ENCODE peak calls at places on chromosomes 6 and 20, in four cellular contexts. E is GM20000, Z is fibroblast of pulmonary artery, X is endothelial cell. F is an unnamed sample.

GRCh38 chr20:55097621-55098020 is 622.2 kb downstream of the DOK5 start:
- DNase-seq in E (no peak), Z (no peak), X (no peak), F (no peak)

GRCh38 chr20:5147193-5147592 is 20.4 kb downstream of the CDS2 start:
- DNase-seq in E (no peak), Z (no peak), X (no peak), F (no peak)

GRCh38 chr20:44064501-44065400 is 122.2 kb downstream of the JPH2 start:
- DNase-seq in E (no peak), Z (no peak), X (no peak), F (no peak)

GRCh38 chr6:35202066-35202546 is 11.7 kb upstream of the SCUBE3 start:
- DNase-seq in E (no peak), Z (no peak), X (no peak), F (no peak)

GRCh38 chr6:166675736-166676135 is 48.7 kb upstream of the RPS6KA2 start:
- DNase-seq in E (no peak), Z (no peak), X (no peak), F (no peak)

GRCh38 chr20:4989570-4989969 is 11.7 kb downstream of the SLC23A2 start:
- DNase-seq in E (no peak), Z (no peak), X (no peak), F (peak)

GRCh38 chr20:51732454-51732791 is 35.8 kb downstream of the ATP9A start:
- DNase-seq in E (no peak), Z (peak), X (no peak), F (peak)

GRCh38 chr6:148309301-148309700 is 33.3 kb upstream of the SASH1 start:
- DNase-seq in E (no peak), Z (no peak), X (no peak), F (no peak)

GRCh38 chr6:38117281-38117680 is 297.8 kb downstream of the ZFAND3 start:
- DNase-seq in E (no peak), Z (peak), X (no peak), F (no peak)

GRCh38 chr6:91490672-91491071 is 903.8 kb upstream of the MAP3K7 start:
- DNase-seq in E (no peak), Z (no peak), X (no peak), F (no peak)

DNA sequence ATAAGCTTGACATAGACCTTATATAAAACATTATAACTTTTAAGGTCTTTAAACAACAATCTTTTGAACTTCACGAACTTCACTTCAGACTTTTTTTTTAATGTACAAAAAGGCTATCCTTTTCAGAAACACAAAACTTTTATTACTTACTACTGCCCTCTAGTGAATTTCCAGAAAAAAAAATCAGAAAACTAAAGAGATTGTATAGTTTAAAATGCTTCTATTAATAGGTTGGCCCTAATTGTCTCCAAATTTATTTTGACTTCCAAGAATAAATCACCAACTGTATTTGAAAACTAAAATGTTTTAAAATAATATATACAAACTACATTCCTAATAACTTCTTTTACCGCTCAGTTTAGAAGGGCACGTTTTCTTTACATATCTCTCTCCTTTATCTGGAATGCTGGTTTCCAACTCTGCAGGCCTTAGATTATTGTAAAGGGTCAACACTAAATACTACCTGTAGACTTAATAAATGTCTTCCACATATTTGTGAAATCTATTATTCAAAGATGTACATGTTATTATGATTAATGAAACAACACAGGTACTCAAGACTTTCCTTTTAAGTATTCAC is 66.8 kb downstream of the LMBRD1 start:
- DNase-seq in E (no peak), Z (peak), X (no peak), F (no peak)
- TF ChIP-seq CTCF in E (no peak), Z (peak), X (peak), F (peak)

GRCh38 chr6:31765559-31765909 is 3.1 kb downstream of the SAPCD1 start:
- DNase-seq in E (no peak), Z (no peak), X (no peak), F (no peak)

GRCh38 chr6:31769684-31770371 is 7.3 kb downstream of the VWA7 start:
- DNase-seq in E (peak), Z (peak), X (peak), F (peak)

GRCh38 chr6:31765910-31766794 is 3.7 kb downstream of the SAPCD1 start:
- DNase-seq in E (no peak), Z (no peak), X (no peak), F (no peak)

GRCh38 chr6:31768717-31769257 is 6.3 kb downstream of the SAPCD1 start:
- DNase-seq in E (no peak), Z (no peak), X (no peak), F (no peak)

DNA sequence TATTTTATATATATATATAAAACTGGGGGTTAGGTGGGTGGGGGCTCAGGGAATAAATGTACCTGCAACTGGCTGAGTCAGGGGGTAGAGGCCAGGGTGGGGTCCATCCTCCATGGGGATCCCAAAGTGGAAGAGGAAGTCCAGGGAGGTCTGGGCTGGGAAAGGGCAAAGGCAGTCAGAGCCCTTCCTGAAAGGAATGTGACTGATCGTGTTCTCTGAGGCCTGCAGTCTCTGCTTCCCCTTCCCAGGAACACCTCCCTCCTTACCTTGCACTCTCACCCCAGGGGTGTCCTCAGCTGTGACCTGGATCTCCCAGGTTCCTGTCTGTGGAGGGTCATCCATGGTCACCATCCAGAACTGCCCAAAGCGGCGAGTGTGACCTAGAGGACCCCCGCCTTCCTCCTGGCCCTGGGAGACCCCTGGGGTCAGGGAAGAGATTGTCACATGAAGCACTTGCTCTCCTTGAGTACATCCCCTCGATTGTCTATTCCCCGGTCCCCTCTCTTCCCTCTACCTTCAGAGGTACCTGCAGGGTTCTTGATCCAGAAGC is 4.7 kb downstream of the SAPCD1 start:
- DNase-seq in E (no peak), Z (no peak), X (no peak), F (no peak)
- TF ChIP-seq CTCF in E (no peak), Z (no peak), X (no peak), F (no peak)

GRCh38 chr6:42162384-42162783 is 10.8 kb upstream of the GUCA1A start:
- DNase-seq in E (no peak), Z (no peak), X (no peak), F (no peak)
- TF ChIP-seq CTCF in E (no peak), Z (no peak), X (no peak), F (no peak)

GRCh38 chr20:62436692-62437091 is 9.4 kb upstream of the RBBP8NL start:
- DNase-seq in E (no peak), Z (no peak), X (no peak), F (no peak)
- TF ChIP-seq CTCF in E (no peak), Z (no peak), X (no peak), F (no peak)

DNA sequence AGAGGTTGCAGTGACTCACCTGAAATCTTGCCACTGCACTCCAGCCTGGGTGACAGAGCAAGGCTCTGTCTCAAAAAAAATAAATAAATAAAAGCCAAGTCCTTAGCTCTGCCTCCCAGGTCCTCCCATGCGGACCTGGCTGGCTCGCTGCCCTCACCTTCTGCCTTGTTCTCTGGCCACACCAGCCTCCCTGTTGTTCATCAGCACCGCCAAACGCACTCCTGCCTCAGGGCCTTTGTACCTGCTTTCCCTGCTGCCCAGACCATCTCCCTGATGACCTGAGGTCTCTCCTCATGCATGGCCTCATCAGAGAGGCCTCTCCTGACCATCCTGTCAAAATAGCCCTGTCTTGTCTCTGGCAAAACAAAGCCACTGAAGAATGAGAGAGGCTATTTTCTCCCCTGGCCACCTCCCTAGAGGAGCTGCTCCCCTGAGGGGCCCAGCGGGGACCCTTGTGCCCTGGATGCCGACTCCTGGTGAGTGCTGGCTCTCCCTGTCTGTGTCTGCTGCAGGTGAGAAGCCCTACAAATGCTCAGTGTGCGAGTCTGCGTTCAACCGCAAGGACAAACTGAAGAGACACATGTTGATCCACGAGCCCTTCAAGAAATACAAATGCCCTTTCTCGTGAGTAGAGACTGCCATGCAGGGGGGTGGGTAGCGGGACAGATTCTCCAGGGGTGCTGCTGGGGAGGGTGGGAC is 22.6 kb upstream of the CHMP4B start:
- DNase-seq in E (no peak), Z (no peak), X (no peak), F (no peak)
- TF ChIP-seq CTCF in E (no peak), Z (no peak), X (no peak), F (no peak)

GRCh38 chr6:24524801-24525200 is 30.0 kb downstream of the ALDH5A1 start:
- DNase-seq in E (peak), Z (peak), X (peak), F (peak)
- TF ChIP-seq CTCF in E (peak), Z (peak), X (peak), F (peak)

GRCh38 chr6:53529324-53530036 is 15.4 kb downstream of the GCLC start:
- DNase-seq in E (no peak), Z (no peak), X (no peak), F (no peak)

GRCh38 chr6:53530346-53530745 is 14.6 kb downstream of the GCLC start:
- DNase-seq in E (no peak), Z (peak), X (no peak), F (no peak)

GRCh38 chr6:53530780-53531386 is 14.0 kb downstream of the GCLC start:
- DNase-seq in E (no peak), Z (no peak), X (no peak), F (no peak)

GRCh38 chr6:53532942-53533341 is 12.0 kb downstream of the GCLC start:
- DNase-seq in E (no peak), Z (no peak), X (no peak), F (no peak)

GRCh38 chr6:53532061-53532797 is 12.7 kb downstream of the GCLC start:
- DNase-seq in E (no peak), Z (no peak), X (no peak), F (no peak)
- TF ChIP-seq CTCF in E (no peak), Z (no peak), X (no peak), F (no peak)

DNA sequence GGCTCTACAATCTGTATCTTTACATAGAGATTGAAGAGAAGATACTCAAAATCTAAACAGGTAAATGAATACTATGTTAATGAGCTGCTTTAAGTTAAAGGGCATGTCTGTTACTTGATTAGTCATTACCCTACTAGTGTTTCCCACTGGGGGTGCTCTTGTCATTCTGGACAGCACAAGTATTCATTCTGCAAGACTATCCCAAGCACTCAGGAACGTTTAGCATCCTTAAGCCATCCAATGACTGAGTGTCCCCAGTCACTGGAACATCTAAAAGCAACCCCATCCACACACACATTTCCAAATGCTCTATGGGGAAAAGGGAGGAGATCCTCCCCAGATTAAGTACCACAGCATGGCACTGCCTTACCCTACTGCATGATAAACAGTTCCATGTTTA is 25.7 kb downstream of the EZR start:
- DNase-seq in E (peak), Z (peak), X (no peak), F (peak)
- TF ChIP-seq CTCF in E (peak), Z (peak), X (peak), F (peak)

DNA sequence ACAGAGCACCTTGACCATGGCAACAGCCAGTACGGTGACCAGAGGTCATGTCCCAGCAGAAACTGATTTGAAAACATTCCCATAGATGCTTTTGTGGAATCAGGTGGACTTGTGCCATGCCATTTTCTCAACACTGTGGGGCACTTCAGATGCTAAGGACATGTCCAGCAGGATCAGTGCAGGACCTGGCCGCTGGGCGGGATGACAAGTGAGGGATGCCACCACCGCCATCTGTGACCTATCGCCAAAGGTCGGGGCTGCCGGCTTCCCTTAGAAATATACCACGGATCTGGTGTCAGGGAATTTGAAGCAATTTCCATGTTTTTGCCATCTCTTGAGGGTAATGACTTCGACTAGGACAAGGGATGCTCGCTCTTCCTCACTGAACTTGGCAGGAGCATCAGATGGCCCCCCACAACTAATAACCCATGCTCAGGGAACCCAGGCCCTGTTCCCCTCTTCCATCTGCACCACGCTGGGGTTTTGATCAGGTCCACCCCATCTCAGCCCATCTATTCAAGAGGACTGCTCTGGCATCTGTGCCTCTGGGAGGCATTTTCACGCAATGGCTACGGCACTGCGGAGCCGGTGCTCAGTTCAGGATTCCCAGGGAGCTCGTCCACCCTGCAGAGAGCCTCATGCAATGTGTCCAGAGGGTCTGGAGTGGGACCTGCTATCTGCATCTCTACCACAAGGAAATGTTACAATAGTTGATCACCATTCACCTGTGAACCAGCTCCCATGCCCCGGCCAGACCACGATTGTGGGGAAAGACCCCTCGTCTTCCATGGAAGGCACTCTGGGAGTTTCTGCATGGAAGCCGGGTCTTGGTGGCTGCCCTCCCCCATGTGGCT is 302.6 kb downstream of the TAF4 start:
- DNase-seq in E (no peak), Z (no peak), X (no peak), F (no peak)
- TF ChIP-seq CTCF in E (no peak), Z (no peak), X (no peak), F (no peak)

DNA sequence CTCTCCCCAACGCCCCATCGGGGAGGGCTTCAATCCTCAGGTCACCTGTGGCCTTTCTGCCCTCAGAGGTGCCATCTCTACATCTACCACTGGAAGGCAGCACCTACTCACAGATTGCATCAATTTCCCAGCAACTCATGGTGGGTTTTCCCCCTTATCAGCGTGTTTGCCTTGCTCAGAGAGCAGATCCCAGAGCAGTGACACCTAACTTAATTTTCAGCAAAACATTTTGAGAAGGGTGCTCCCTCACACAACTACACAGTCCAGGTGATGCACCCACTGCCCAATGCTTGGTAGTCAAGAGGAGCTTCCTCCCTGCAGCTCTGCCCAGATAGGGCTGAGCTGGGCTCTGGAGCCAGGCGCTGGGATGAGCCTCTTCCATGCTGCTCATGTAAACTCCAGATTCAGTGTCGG is 48.2 kb downstream of the PLG start:
- DNase-seq in E (peak), Z (no peak), X (peak), F (peak)
- TF ChIP-seq CTCF in E (peak), Z (no peak), X (peak), F (peak)

F was measured in activated CD8-positive, alpha-beta T cell treated with anti-CD3 and anti-CD28 coated beads for 36 hours.